ENCODE peak calls at places on chromosomes 16 and 17, in four cellular contexts. U, Q, J and E are unnamed samples. For H3K4me1, the result is how much of the 10 kb centered on the place peaks cover.

GRCh38 chr17:163514-164103 is 17.8 kb downstream of the DOC2B start:
- DNase-seq in J (no peak), Q (no peak), U (no peak), E (no peak)

GRCh38 chr16:53457670-53458069 is 23.4 kb downstream of the RBL2 start:
- DNase-seq in U (peak), J (no peak), Q (no peak), E (no peak)

GRCh38 chr17:19714542-19715411 is 1.6 kb downstream of the SLC47A2 start:
- DNase-seq in J (peak), U (no peak), Q (no peak), E (no peak)

GRCh38 chr17:69523252-69523861 is 108.9 kb downstream of the MAP2K6 start:
- DNase-seq in J (no peak), U (no peak), Q (peak), E (no peak)

GRCh38 chr16:87860553-87861299 is 8.6 kb downstream of the SLC7A5 start:
- DNase-seq in Q (peak), J (peak), U (no peak), E (no peak)

GRCh38 chr16:88938933-88939813 is 37.8 kb downstream of the CBFA2T3 start:
- DNase-seq in U (no peak), Q (no peak), J (no peak), E (no peak)

GRCh38 chr17:10754109-10754508 is 24.3 kb upstream of the TMEM220 start:
- DNase-seq in Q (peak), J (no peak), U (no peak), E (no peak)

GRCh38 chr16:951660-952301 is 19.0 kb downstream of the LMF1 start:
- DNase-seq in J (no peak), U (no peak), Q (no peak), E (no peak)

GRCh38 chr16:889586-889985 is 81.2 kb downstream of the LMF1 start:
- DNase-seq in Q (no peak), J (no peak), U (no peak), E (no peak)

GRCh38 chr16:56451753-56452689 is 667 bp downstream of the OGFOD1 start:
- DNase-seq in U (no peak), Q (peak), J (no peak), E (no peak)

GRCh38 chr17:38702900-38703741 is 2.0 kb upstream of the MLLT6 start:
- DNase-seq in J (no peak), U (no peak), Q (no peak), E (peak)

GRCh38 chr16:30780549-30780948 is 6.5 kb downstream of the ZNF629 start:
- DNase-seq in J (no peak), Q (no peak), U (no peak), E (no peak)

GRCh38 chr16:6427621-6428020 is 905.0 kb upstream of the RBFOX1 start:
- DNase-seq in J (no peak), U (no peak), Q (no peak), E (no peak)

GRCh38 chr16:63496282-63496681 is 1460.0 kb upstream of the CDH8 start:
- DNase-seq in U (no peak), J (no peak), Q (no peak), E (no peak)

GRCh38 chr16:2973081-2973480 is 3.9 kb downstream of the PAQR4 start:
- DNase-seq in J (no peak), U (no peak), Q (peak), E (no peak)

GRCh38 chr17:8161289-8162231 is 1.2 kb downstream of the VAMP2 start:
- DNase-seq in Q (peak), J (peak), U (no peak), E (peak)

GRCh38 chr16:77531741-77532140 is 96.9 kb upstream of the ADAMTS18 start:
- DNase-seq in Q (no peak), U (no peak), J (no peak), E (no peak)

GRCh38 chr17:79046501-79047280 is 22.7 kb downstream of the C1QTNF1 start:
- DNase-seq in J (peak), U (no peak), Q (no peak), E (no peak)

GRCh38 chr16:75254359-75254837 is 3.0 kb upstream of the BCAR1 start:
- DNase-seq in U (no peak), J (peak), Q (peak), E (peak)

GRCh38 chr17:20955437-20956323 is 87.1 kb downstream of the USP22 start:
- DNase-seq in U (no peak), Q (peak), J (peak), E (no peak)

GRCh38 chr16:70410736-70411135 is 28.2 kb downstream of the ST3GAL2 start:
- DNase-seq in U (no peak), J (no peak), Q (peak), E (no peak)

GRCh38 chr17:81417049-81417878 is 22.0 kb downstream of the BAHCC1 start:
- DNase-seq in U (no peak), Q (no peak), J (no peak), E (no peak)

GRCh38 chr16:23434380-23434779 is 18.6 kb downstream of the COG7 start:
- DNase-seq in J (no peak), Q (no peak), U (no peak), E (no peak)

GRCh38 chr16:85926370-85926769 is 27.4 kb downstream of the IRF8 start:
- DNase-seq in J (no peak), Q (no peak), U (no peak), E (no peak)

GRCh38 chr16:80902306-80903154 is 98.1 kb upstream of the CDYL2 start:
- DNase-seq in U (no peak), Q (no peak), J (no peak), E (no peak)

GRCh38 chr17:7218774-7219173 is 862 bp downstream of the DLG4 start:
- DNase-seq in Q (no peak), U (no peak), J (no peak), E (no peak)

GRCh38 chr16:84832488-84833141 is 12.8 kb downstream of the CRISPLD2 start:
- DNase-seq in J (peak), Q (peak), U (no peak), E (peak)

GRCh38 chr16:54779549-54779948 is 151.1 kb upstream of the IRX5 start:
- DNase-seq in Q (no peak), J (no peak), U (no peak), E (no peak)

GRCh38 chr16:4477966-4478365 is 1.8 kb downstream of the HMOX2 start:
- DNase-seq in Q (no peak), U (no peak), J (no peak), E (no peak)

GRCh38 chr17:12545877-12546513 is 119.7 kb upstream of the MYOCD start:
- DNase-seq in Q (peak), U (no peak), J (no peak), E (no peak)

DNA sequence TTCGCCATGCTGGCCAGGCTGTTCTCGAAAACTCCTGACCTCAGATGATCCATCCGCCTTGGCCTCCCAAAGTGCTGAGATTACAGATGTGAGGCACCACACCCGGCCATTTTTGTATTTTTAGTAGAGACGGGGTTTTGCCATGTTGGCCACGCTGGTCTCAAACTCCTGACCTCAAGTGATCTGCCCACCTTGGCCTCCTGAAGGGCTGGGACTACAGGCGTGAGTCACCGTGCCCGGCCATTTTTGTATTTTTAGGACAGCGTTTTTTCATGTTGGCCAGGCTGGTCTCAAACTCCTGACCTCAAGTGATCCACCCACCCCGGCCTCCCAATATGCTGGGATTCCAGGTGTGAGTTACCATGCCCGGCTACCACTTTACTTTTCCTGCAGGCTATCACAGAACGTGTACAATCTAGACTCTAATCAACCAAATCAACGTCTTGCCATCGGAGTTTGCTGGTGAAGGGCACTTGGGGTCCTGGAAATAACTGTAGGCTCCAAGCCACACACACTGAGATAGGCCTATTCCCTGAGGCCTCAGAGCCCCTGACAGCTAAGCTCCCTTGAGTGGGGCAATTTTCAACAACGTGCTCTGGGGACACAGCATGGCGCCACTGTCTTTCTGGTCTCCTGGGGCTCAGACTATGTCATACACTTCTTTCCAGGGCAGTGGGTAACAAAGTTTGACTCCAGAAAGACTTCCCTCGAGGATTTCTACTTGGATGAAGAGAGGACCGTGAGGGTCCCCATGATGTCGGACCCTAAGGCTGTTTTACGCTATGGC is 12.7 kb downstream of the SERPINF1 start:
- DNase-seq in J (no peak), Q (no peak), U (no peak), E (no peak)
- H3K27ac ChIP-seq in J (peak), Q (peak), U (no peak), E (peak)

GRCh38 chr17:82871056-82871775 is 31.4 kb upstream of the ZNF750 start:
- DNase-seq in Q (no peak), J (no peak), U (no peak), E (no peak)
- TF ChIP-seq CTCF in Q (no peak), J (no peak), U (no peak), E (no peak)

GRCh38 chr17:27348196-27348595 is 54.3 kb downstream of the WSB1 start:
- DNase-seq in U (no peak), Q (no peak), J (no peak), E (no peak)
- H3K4me1 ChIP-seq in U (under half), Q (under half), J (under half), E (under half)

GRCh38 chr17:27390540-27390939 is 65.7 kb upstream of the KSR1 start:
- DNase-seq in Q (no peak), U (no peak), J (no peak), E (no peak)

GRCh38 chr17:27398691-27399090 is 57.6 kb upstream of the KSR1 start:
- DNase-seq in Q (no peak), U (no peak), J (no peak), E (no peak)

GRCh38 chr17:27400991-27401390 is 55.3 kb upstream of the KSR1 start:
- DNase-seq in Q (no peak), U (no peak), J (no peak), E (no peak)

GRCh38 chr17:27396941-27397340 is 59.3 kb upstream of the KSR1 start:
- DNase-seq in U (no peak), J (no peak), Q (no peak), E (no peak)

GRCh38 chr17:27396045-27396444 is 60.2 kb upstream of the KSR1 start:
- DNase-seq in Q (no peak), J (no peak), U (no peak), E (no peak)
- H3K27ac ChIP-seq in Q (no peak), J (no peak), U (no peak), E (no peak)

DNA sequence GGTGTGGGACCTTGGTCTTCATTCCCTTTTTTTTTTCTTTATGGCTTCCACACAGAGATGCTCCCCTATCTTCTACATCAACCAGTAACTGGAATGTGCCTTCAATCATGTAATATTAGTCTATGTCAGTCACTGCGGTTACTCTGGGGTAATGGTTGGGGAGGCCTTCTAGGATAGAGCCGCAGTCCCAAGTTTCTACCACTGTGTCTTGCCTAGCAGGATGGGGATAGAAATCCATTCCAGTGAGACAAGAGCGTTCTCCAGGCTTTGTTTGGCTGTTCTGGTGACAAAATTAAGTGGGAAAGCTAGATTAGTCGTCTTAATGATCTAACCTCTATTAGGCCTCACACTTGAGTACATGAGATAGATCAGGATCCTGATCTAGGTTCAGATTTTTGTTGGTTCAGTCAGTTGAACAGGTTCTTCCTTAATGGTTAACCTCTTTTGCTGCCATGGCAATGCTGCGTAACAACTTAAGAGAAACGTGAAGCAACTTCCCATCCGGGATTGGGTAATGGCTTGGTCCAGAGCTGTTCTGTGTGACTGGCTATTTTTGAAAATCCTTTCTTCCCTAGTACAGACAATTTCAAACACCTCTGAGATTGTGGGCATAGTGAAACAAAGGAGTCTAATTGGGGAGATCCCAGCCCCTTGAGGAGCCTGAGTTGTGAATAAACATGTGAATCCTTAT is 8.7 kb downstream of the MSL1 start:
- DNase-seq in Q (no peak), U (no peak), J (peak), E (no peak)
- TF ChIP-seq CTCF in Q (no peak), U (no peak), J (no peak), E (no peak)

DNA sequence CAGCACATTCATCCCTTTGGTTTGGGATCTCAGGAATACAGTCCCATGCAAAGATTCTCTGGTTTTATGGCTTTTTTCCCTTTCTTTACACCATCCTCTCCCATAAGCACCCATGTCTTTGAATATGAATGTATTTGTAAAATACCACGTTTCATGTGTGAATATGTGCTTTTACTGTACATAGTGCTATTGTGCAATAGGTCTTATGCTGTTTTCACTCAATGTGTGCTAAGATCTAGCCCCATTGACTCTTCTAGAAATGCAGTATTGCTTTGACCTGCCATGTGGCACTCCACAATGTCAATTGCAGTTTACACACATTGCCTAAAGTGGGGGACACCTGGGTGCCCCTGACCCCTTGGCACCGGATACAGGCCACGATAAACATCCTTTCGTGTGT is 10.1 kb upstream of the SPNS1 start:
- DNase-seq in Q (no peak), U (no peak), J (no peak), E (no peak)
- H3K4me1 ChIP-seq in Q (under half), U (under half), J (under half), E (under half)

GRCh38 chr16:68275611-68276191 is 11.4 kb downstream of the SLC7A6 start:
- DNase-seq in U (no peak), J (no peak), Q (no peak), E (no peak)
- H3K27ac ChIP-seq in U (peak), J (peak), Q (peak), E (peak)

GRCh38 chr17:75679706-75680201 is 12.6 kb downstream of the SAP30BP start:
- DNase-seq in Q (no peak), J (no peak), U (no peak), E (no peak)
- TF ChIP-seq CTCF in Q (no peak), J (no peak), U (no peak), E (no peak)

DNA sequence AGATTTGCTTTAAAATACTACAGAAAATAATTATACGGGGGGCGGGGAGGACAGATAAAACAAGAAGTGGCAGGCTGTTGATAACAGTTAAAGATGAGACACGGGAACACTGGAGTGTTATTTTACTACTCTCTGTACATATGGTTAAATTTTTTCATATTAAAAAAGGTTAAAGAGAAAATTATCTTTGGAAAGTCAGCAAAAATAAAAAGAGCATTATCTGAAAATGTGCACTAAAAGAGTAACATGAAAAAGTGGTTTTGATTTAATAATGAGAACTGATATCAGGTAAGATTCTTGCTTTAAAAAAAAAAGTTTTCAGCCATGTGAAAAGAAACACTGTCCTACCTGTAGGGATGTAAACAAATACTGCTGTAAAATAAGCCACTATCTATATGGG is 46.9 kb downstream of the ERN1 start:
- DNase-seq in U (no peak), J (no peak), Q (no peak), E (no peak)
- H3K4me1 ChIP-seq in U (under half), J (under half), Q (half or more), E (half or more)